ENCODE peak calls at places on chromosomes 6 and 20, in seven cellular contexts. G is astrocyte of the spinal cord; C is foreskin fibroblast; V is stimulated activated CD8-positive, alpha-beta memory T cell treated with anti-CD3 and anti-CD28 coated beads, Interleukin-4, amount 100 ng/mL, for 4 hours; I is T-helper 2 cell; K is fibroblast of pulmonary artery; W is stimulated activated CD4-positive, alpha-beta T cell treated with anti-CD3 and anti-CD28 coated beads, TNF-alpha, amount 100 ng/mL, for 4 hours. R is an unnamed sample.

GRCh38 chr6:71510057-71510713 is 221.6 kb downstream of the OGFRL1 start:
- DNase-seq in V (no peak), K (peak; percentile 84), I (peak; percentile 2), G (peak; percentile 85), W (no peak), C (peak; percentile 75), R (no peak)

GRCh38 chr6:150263765-150264415 is 104.9 kb upstream of the IYD start:
- DNase-seq in I (peak; percentile 90), V (no peak), W (no peak), K (no peak), G (no peak), C (no peak), R (no peak)

GRCh38 chr20:24762791-24763350 is 186.2 kb upstream of the CST7 start:
- DNase-seq in I (no peak), C (no peak), K (no peak), G (no peak), V (no peak), W (no peak), R (peak; percentile 2)

GRCh38 chr6:56046576-56046975 is 171.2 kb upstream of the BMP5 start:
- DNase-seq in V (no peak), C (peak; percentile 35), G (peak; percentile 92), K (peak; percentile 83), I (no peak), W (no peak), R (no peak)

GRCh38 chr6:33815854-33816253 is 12.1 kb upstream of the MLN start:
- DNase-seq in G (no peak), I (peak; percentile 20), W (no peak), V (no peak), K (peak; percentile 21), C (no peak), R (no peak)

GRCh38 chr6:140303218-140303949 is 928.9 kb upstream of the CITED2 start:
- DNase-seq in W (no peak), V (no peak), C (no peak), K (no peak), I (no peak), G (no peak), R (no peak)

GRCh38 chr6:73774311-73774766 is 78.3 kb downstream of the CD109 start:
- DNase-seq in W (no peak), C (peak; percentile 93), K (peak; percentile 98), I (no peak), G (peak; percentile 97), V (no peak), R (no peak)

GRCh38 chr6:163688971-163689370 is 274.5 kb downstream of the QKI start:
- DNase-seq in G (peak; percentile 4), I (no peak), C (no peak), W (no peak), V (no peak), K (no peak), R (no peak)

GRCh38 chr6:47134476-47135189 is 92.5 kb upstream of the ADGRF1 start:
- DNase-seq in G (peak; percentile 97), I (no peak), W (no peak), K (peak; percentile 98), C (peak; percentile 76), V (no peak), R (no peak)

GRCh38 chr20:8394308-8394945 is 262.4 kb downstream of the PLCB1 start:
- DNase-seq in I (peak; percentile 3), W (no peak), K (peak; percentile 64), C (peak; percentile 58), G (peak; percentile 41), V (no peak), R (no peak)

GRCh38 chr6:11900662-11901598 is 111.2 kb upstream of the HIVEP1 start:
- DNase-seq in V (no peak), K (no peak), C (no peak), I (peak; percentile 87), G (no peak), W (no peak), R (no peak)

GRCh38 chr20:43991264-43991663 is 76.6 kb downstream of the TOX2 start:
- DNase-seq in K (no peak), C (no peak), I (no peak), W (no peak), V (no peak), G (no peak), R (no peak)

GRCh38 chr6:21151178-21151956 is 442.2 kb upstream of the SOX4 start:
- DNase-seq in V (no peak), W (no peak), G (no peak), C (no peak), I (no peak), K (no peak), R (no peak)

GRCh38 chr20:64245746-64246595 is 9.6 kb upstream of the PCMTD2 start:
- DNase-seq in I (no peak), C (no peak), G (no peak), V (no peak), W (no peak), K (no peak), R (no peak)

GRCh38 chr6:159871911-159872310 is 18.9 kb upstream of the MAS1 start:
- DNase-seq in V (no peak), C (no peak), W (no peak), G (no peak), K (peak; percentile 4), I (peak; percentile 47), R (no peak)

GRCh38 chr6:148396926-148397325 is 54.3 kb downstream of the SASH1 start:
- DNase-seq in I (no peak), W (no peak), G (no peak), K (no peak), C (no peak), V (no peak), R (no peak)

GRCh38 chr6:152206072-152206818 is 398.8 kb downstream of the ESR1 start:
- DNase-seq in V (no peak), W (no peak), C (no peak), K (peak; percentile 38), I (peak; percentile 40), G (no peak), R (peak; percentile 22)

GRCh38 chr6:21213492-21213891 is 380.1 kb upstream of the SOX4 start:
- DNase-seq in W (no peak), K (no peak), I (no peak), C (no peak), G (no peak), V (no peak), R (no peak)

GRCh38 chr20:23205656-23206055 is 119.5 kb upstream of the CD93 start:
- DNase-seq in I (no peak), K (peak; percentile 74), V (no peak), W (no peak), C (peak; percentile 69), G (peak; percentile 6), R (no peak)

GRCh38 chr6:151847064-151847463 is 39.6 kb downstream of the ESR1 start:
- DNase-seq in G (peak; percentile 54), C (peak; percentile 38), K (peak; percentile 71), W (no peak), V (no peak), I (peak; percentile 20), R (no peak)

GRCh38 chr6:34238507-34239239 is 2.0 kb downstream of the HMGA1 start:
- DNase-seq in V (no peak), I (peak; percentile 50), C (no peak), K (no peak), W (no peak), G (peak; percentile 18), R (no peak)

GRCh38 chr6:138088307-138088744 is 18.9 kb downstream of the PERP start:
- DNase-seq in G (peak; percentile 91), V (no peak), I (no peak), W (no peak), C (peak; percentile 83), K (peak; percentile 55), R (no peak)

GRCh38 chr6:88358846-88359245 is 192.7 kb upstream of the CNR1 start:
- DNase-seq in W (no peak), V (no peak), C (peak; percentile 34), G (no peak), K (peak; percentile 39), I (no peak), R (no peak)

GRCh38 chr20:48754269-48754668 is 73.5 kb downstream of the PREX1 start:
- DNase-seq in K (no peak), I (no peak), C (no peak), W (no peak), V (no peak), G (no peak), R (no peak)

GRCh38 chr6:90653750-90654149 is 66.9 kb upstream of the MAP3K7 start:
- DNase-seq in G (no peak), V (no peak), I (no peak), C (no peak), W (no peak), K (no peak), R (no peak)

GRCh38 chr20:17895641-17896246 is 72.8 kb downstream of the SNX5 start:
- DNase-seq in V (peak; percentile 33), I (peak; percentile 24), W (peak; percentile 9), K (peak; percentile 61), G (peak; percentile 66), C (no peak), R (no peak)

GRCh38 chr20:23340524-23340923 is 10.1 kb upstream of the NXT1 start:
- DNase-seq in I (peak; percentile 29), K (peak; percentile 86), G (peak; percentile 76), V (no peak), C (peak; percentile 57), W (no peak), R (no peak)

GRCh38 chr6:147577466-147577865 is 69.0 kb downstream of the SAMD5 start:
- DNase-seq in G (no peak), I (no peak), V (no peak), K (no peak), C (no peak), W (no peak), R (no peak)

GRCh38 chr6:110784610-110784979 is 30.7 kb downstream of the CDK19 start:
- DNase-seq in C (no peak), W (no peak), G (no peak), K (no peak), I (peak; percentile 4), V (no peak), R (no peak)

GRCh38 chr6:22380236-22380635 is 83.4 kb upstream of the PRL start:
- DNase-seq in K (no peak), V (no peak), C (no peak), W (no peak), I (no peak), G (no peak), R (no peak)

GRCh38 chr6:1235825-1236224 is 76.1 kb upstream of the FOXQ1 start:
- DNase-seq in W (no peak), V (no peak), C (no peak), G (no peak), I (no peak), K (no peak), R (no peak)

GRCh38 chr20:35092524-35093244 is at the start of gene TRPC4AP:
- DNase-seq in K (peak; percentile 91), C (peak; percentile 86), I (peak; percentile 93), G (peak; percentile 92), W (peak; percentile 79), V (peak; percentile 71), R (peak; percentile 85)

R was measured in activated CD4-positive, alpha-beta T cell treated with anti-CD3 and anti-CD28 coated beads for 1 hour.